ENCODE peak calls at places on chromosomes 4 and X, in four cellular contexts. B is spleen, Q is SK-N-SH, R is H1. K is an unnamed sample.

GRCh38 chr4:77959566-77960338 is 97.1 kb downstream of the MRPL1 start:
- DNase-seq in B (no peak), Q (peak), R (no peak), K (no peak)

GRCh38 chr4:127634181-127634580 is 1.4 kb downstream of the INTU start:
- DNase-seq in B (no peak), Q (no peak), R (no peak), K (no peak)

GRCh38 chrX:29662759-29663503 is 552.4 kb upstream of the MAGEB2 start:
- DNase-seq in B (no peak), Q (no peak), R (no peak), K (no peak)

GRCh38 chr4:105708376-105709080 is at the start of the genes GSTCD and INTS12:
- DNase-seq in B (peak), Q (peak), R (peak), K (peak)

GRCh38 chr4:71429962-71430361 is 91.1 kb downstream of the SLC4A4 start:
- DNase-seq in B (no peak), Q (no peak), R (no peak), K (no peak)

GRCh38 chrX:31547416-31547815 is 475.6 kb upstream of the FTHL17 start:
- DNase-seq in B (no peak), Q (no peak), R (no peak), K (no peak)

GRCh38 chrX:114152130-114152529 is 431.8 kb upstream of the HTR2C start:
- DNase-seq in B (no peak), Q (no peak), R (no peak), K (no peak)

GRCh38 chr4:184644553-184645307 is 4.5 kb downstream of the CASP3 start:
- DNase-seq in B (no peak), Q (no peak), R (no peak), K (no peak)

GRCh38 chrX:41518841-41519220 is 71.7 kb downstream of the NYX start:
- DNase-seq in B (no peak), Q (peak), R (no peak), K (no peak)

GRCh38 chr4:43776371-43776770 is 672.2 kb downstream of the KCTD8 start:
- DNase-seq in B (no peak), Q (peak), R (no peak), K (no peak)

GRCh38 chrX:107549504-107549903 is 78.8 kb upstream of the PRPS1 start:
- DNase-seq in B (no peak), Q (no peak), R (no peak), K (no peak)

GRCh38 chr4:128825226-128825625 is 15.7 kb downstream of the JADE1 start:
- DNase-seq in B (no peak), Q (no peak), R (no peak), K (no peak)

GRCh38 chrX:39760930-39761329 is 336.8 kb downstream of the BCOR start:
- DNase-seq in B (no peak), Q (no peak), R (no peak), K (no peak)

GRCh38 chrX:118530537-118530936 is 34.9 kb downstream of the DOCK11 start:
- DNase-seq in B (no peak), Q (no peak), R (no peak), K (no peak)

GRCh38 chr4:157012781-157013180 is 41.2 kb upstream of the PDGFC start:
- DNase-seq in B (no peak), Q (no peak), R (no peak), K (no peak)

GRCh38 chr4:136441629-136442282 is 1090.5 kb downstream of the PCDH18 start:
- DNase-seq in B (peak), Q (no peak), R (no peak), K (no peak)

GRCh38 chr4:128551280-128551679 is 258.2 kb upstream of the JADE1 start:
- DNase-seq in B (no peak), Q (no peak), R (no peak), K (no peak)

DNA sequence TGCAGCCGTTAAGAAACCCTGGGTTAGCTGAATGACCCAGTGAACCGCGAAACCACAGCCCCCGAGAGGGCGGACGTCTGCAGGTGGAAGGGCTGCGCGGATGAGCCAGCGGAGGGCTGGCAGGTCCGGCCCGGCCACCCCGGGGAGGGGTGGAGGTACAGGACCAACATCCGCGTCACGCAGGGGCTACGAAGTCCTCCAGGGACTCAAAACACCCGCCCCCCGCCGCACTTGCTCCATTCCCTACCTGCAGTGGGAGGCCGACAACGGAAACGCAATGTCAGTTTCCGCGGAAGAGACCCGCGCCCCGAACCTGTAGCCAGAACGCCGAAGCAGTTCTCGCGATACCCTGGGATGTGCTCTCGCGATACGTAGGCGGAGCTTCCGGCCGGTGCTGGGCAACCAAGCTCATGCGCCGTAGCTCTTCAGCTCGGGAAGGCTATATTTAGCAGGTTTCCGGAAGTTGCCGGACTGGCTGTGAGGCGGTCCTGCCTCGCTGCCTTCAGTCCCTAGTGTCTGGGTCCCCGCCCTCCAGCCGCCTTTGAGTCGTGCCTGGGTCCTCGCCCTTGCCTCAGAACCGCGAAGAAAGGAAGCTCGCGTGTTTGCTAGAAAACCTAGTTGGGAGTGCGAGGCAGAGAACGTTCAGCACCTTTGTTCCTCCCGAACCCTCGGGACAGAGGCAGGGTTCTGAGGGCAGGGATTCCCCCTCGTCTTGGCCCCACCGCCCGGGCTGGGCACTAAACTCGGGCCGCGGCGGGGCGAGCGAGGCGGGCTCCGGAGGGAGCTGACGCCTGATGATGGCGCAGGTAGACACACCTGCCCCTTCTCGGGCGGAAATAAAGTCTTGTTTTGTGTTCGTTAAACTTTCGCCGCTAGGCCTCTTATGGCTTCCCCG is at the start of the genes OFD1 and TRAPPC2:
- DNase-seq in B (peak), Q (peak), R (peak), K (peak)
- TF ChIP-seq POLR2AphosphoS5 in B (peak), Q (peak), R (peak), K (peak)

DNA sequence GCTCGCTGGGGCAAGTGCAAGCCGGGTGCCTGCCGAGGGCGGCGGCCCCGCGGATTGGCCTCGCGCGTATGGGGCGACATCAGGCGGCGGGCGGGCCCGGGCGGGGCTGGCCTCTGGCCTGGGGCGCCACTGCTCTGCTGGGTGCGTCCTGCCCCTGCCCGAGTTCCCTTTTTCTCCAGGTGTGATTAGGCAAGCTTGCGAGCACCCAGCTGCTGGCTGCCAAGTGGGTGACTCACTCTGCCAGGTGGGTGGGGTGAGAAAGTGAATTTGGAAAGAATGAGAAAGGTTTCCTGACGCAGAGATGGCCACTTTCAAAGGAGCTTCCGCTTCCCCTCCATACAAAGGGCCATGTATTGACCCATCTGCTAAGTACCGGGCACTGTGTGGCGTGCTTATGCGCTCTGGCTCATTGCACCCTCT is 32.5 kb downstream of the FGFBP1 start:
- DNase-seq in B (peak), Q (no peak), R (peak), K (no peak)
- TF ChIP-seq POLR2AphosphoS5 in B (peak), Q (no peak), R (no peak), K (peak)

GRCh38 chr4:151110236-151110635 is 10.8 kb downstream of the RPS3A start:
- DNase-seq in B (no peak), Q (no peak), R (no peak), K (no peak)
- TF ChIP-seq POLR2AphosphoS5 in B (peak), Q (no peak), R (peak), K (no peak)

GRCh38 chr4:38867478-38868054 is at the start of gene FAM114A1:
- DNase-seq in B (peak), Q (peak), R (no peak), K (no peak)
- TF ChIP-seq POLR2AphosphoS5 in B (peak), Q (peak), R (no peak), K (peak)

DNA sequence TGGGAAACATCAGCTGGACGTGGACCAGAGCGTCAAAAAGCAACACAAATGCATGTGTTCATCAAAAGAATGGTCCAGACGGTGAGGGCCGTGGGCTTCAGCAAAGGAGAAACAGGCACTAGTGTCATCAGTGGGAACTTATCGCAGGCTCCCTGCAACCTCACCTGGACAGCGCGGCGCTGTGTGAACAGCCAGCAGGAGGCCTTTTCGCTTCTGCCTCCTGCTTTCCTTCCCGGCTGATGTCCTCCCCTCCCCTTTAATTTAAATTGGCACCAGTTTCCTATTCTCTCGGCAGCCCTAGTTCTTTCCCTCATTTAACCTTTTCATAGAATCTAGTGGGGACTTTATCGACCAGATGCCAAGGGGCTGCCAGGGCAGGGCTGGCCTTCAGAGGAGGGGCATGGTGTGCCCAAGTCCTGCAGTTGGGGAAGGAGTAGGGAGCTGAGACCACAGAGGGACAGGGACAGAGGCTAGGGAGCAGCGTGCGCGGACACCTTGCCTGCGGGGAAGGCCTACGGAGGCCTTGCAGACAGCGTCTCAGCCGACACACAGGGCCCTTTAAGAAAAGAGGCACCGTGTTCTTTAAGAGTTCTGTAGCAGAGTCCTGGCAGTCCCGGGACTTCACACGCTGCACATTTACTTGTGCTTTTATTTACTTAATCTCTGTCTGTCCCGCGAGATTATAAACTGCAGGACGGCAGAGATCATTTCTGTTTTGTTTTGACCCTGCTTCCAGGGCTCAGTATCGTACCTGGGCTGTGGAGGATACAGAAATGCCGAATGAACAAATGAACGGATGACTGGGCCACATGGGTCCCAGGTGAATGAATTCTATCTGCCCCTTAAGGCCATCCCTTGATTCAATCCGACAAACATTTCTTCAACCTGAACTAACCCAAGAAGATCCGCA is 8.4 kb upstream of the SORBS2 start:
- DNase-seq in B (no peak), Q (no peak), R (no peak), K (no peak)
- TF ChIP-seq POLR2AphosphoS5 in B (no peak), Q (no peak), R (no peak), K (no peak)

GRCh38 chr4:52959545-52959944 is 97.4 kb downstream of the RASL11B start:
- DNase-seq in B (no peak), Q (no peak), R (no peak), K (no peak)

GRCh38 chr4:52957791-52958190 is 95.7 kb downstream of the RASL11B start:
- DNase-seq in B (no peak), Q (no peak), R (no peak), K (no peak)

GRCh38 chr4:52956691-52957090 is 94.6 kb downstream of the RASL11B start:
- DNase-seq in B (no peak), Q (peak), R (no peak), K (no peak)

GRCh38 chr4:52957220-52957686 is 95.1 kb downstream of the RASL11B start:
- DNase-seq in B (no peak), Q (peak), R (no peak), K (no peak)

DNA sequence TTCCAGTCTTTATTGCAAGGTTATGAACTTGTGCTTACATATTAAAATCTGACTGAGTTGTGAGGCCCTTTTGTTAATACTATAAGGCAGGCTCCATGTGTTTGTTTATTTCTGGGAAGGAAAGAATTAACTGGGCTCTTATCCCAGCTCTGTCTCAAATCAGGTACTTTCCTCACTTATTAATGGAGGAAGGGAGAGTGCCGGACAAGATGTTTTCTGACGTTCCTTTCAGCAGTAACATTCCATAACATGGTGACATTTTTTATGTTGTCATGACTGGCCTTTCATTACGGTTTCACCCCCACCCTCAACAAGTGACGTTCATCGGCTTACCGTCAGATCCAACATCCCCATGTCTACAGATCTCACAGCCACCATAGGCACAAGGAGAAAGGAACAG is 96.1 kb downstream of the RASL11B start:
- DNase-seq in B (no peak), Q (no peak), R (no peak), K (no peak)
- TF ChIP-seq POLR2AphosphoS5 in B (no peak), Q (no peak), R (no peak), K (no peak)

GRCh38 chrX:152895724-152896420 is 2.0 kb upstream of the ZNF185 start:
- DNase-seq in B (peak), Q (no peak), R (no peak), K (no peak)
- TF ChIP-seq POLR2AphosphoS5 in B (no peak), Q (no peak), R (no peak), K (no peak)

GRCh38 chr4:109007976-109008375 is 245.1 kb upstream of the ETNPPL start:
- DNase-seq in B (no peak), Q (no peak), R (peak), K (no peak)

GRCh38 chr4:109010534-109010933 is 247.7 kb upstream of the ETNPPL start:
- DNase-seq in B (no peak), Q (no peak), R (no peak), K (no peak)

GRCh38 chr4:109011241-109012031 is 248.6 kb upstream of the ETNPPL start:
- DNase-seq in B (no peak), Q (no peak), R (no peak), K (no peak)

GRCh38 chr4:109012286-109012880 is 249.5 kb upstream of the ETNPPL start:
- DNase-seq in B (no peak), Q (no peak), R (no peak), K (no peak)

GRCh38 chr4:109009909-109010308 is 247.1 kb upstream of the ETNPPL start:
- DNase-seq in B (no peak), Q (peak), R (no peak), K (no peak)
- TF ChIP-seq POLR2AphosphoS5 in B (no peak), Q (no peak), R (no peak), K (no peak)

GRCh38 chr4:39456946-39457763 is 1.6 kb downstream of the RPL9 start:
- DNase-seq in B (no peak), Q (no peak), R (no peak), K (no peak)
- TF ChIP-seq POLR2AphosphoS5 in B (no peak), Q (no peak), R (no peak), K (no peak)

K was measured in vagina.